ENCODE peak calls at places on chromosomes 3 and 15, in ten cellular contexts. S is AG04450, X is NB4, K is body of pancreas, I is fibroblast of pulmonary artery, F is dorsolateral prefrontal cortex, D is upper lobe of right lung, V is AG04449, R is foreskin fibroblast, T is PC-9. J is an unnamed sample.

GRCh38 chr3:138254199-138254598 is 67.1 kb downstream of the ARMC8 start:
- DNase-seq in S (no peak), X (no peak), K (no peak), I (no peak), F (no peak), D (no peak), V (no peak), R (no peak), T (no peak), J (no peak)

GRCh38 chr15:50051811-50052419 is 67.1 kb downstream of the ATP8B4 start:
- DNase-seq in S (peak; percentile 61), X (peak; percentile 84), K (peak; percentile 68), I (peak; percentile 90), F (peak; percentile 45), D (no peak), V (peak; percentile 52), R (peak; percentile 91), T (peak; percentile 32), J (peak; percentile 43)

GRCh38 chr15:61832223-61832622 is 228.0 kb downstream of the VPS13C start:
- DNase-seq in S (no peak), X (no peak), K (no peak), I (no peak), F (no peak), D (no peak), V (no peak), R (no peak), T (no peak), J (no peak)

GRCh38 chr3:179083977-179084376 is 12.4 kb upstream of the ZMAT3 start:
- DNase-seq in S (no peak), X (no peak), K (no peak), I (no peak), F (no peak), D (no peak), V (no peak), R (no peak), T (no peak), J (no peak)

GRCh38 chr3:31275038-31275562 is 257.6 kb upstream of the STT3B start:
- DNase-seq in S (peak; percentile 20), X (no peak), K (peak; percentile 50), I (peak; percentile 93), F (no peak), D (no peak), V (no peak), R (peak; percentile 45), T (peak; percentile 29), J (no peak)

GRCh38 chr3:100252006-100252405 is 8.8 kb upstream of the TBC1D23 start:
- DNase-seq in S (no peak), X (no peak), K (no peak), I (no peak), F (no peak), D (no peak), V (no peak), R (no peak), T (no peak), J (no peak)

GRCh38 chr3:17830786-17831185 is 88.4 kb upstream of the TBC1D5 start:
- DNase-seq in S (no peak), X (no peak), K (no peak), I (no peak), F (no peak), D (no peak), V (no peak), R (peak; percentile 36), T (no peak), J (no peak)

GRCh38 chr3:131388400-131388799 is 6.8 kb downstream of the NUDT16 start:
- DNase-seq in S (no peak), X (no peak), K (no peak), I (peak; percentile 63), F (no peak), D (no peak), V (no peak), R (peak; percentile 59), T (no peak), J (no peak)

GRCh38 chr3:9013782-9014181 is 50.5 kb upstream of the RAD18 start:
- DNase-seq in S (no peak), X (no peak), K (no peak), I (no peak), F (no peak), D (no peak), V (no peak), R (no peak), T (no peak), J (no peak)

GRCh38 chr3:39104961-39105686 is 2.3 kb downstream of the GORASP1 start:
- DNase-seq in S (no peak), X (peak; percentile 13), K (no peak), I (no peak), F (no peak), D (no peak), V (no peak), R (no peak), T (no peak), J (no peak)

GRCh38 chr15:39232512-39232911 is 348.4 kb upstream of the THBS1 start:
- DNase-seq in S (peak; percentile 70), X (no peak), K (no peak), I (peak; percentile 62), F (no peak), D (no peak), V (peak; percentile 69), R (peak; percentile 94), T (no peak), J (no peak)

GRCh38 chr3:11592460-11593298 is 51.0 kb downstream of the VGLL4 start:
- DNase-seq in S (no peak), X (no peak), K (no peak), I (no peak), F (no peak), D (no peak), V (no peak), R (peak; percentile 56), T (no peak), J (no peak)

GRCh38 chr15:40008061-40008460 is 30.9 kb downstream of the SRP14 start:
- DNase-seq in S (no peak), X (no peak), K (no peak), I (no peak), F (no peak), D (no peak), V (no peak), R (no peak), T (no peak), J (no peak)

GRCh38 chr3:42195879-42196330 is 70.1 kb downstream of the CCK start:
- DNase-seq in S (no peak), X (no peak), K (no peak), I (peak; percentile 20), F (no peak), D (no peak), V (no peak), R (no peak), T (no peak), J (peak; percentile 90)

GRCh38 chr15:25508369-25509002 is 69.7 kb upstream of the UBE3A start:
- DNase-seq in S (peak; percentile 7), X (peak; percentile 47), K (no peak), I (peak; percentile 55), F (no peak), D (no peak), V (peak; percentile 5), R (peak; percentile 60), T (no peak), J (peak; percentile 12)

GRCh38 chr3:57756528-57757401 is 656 bp downstream of the SLMAP start:
- DNase-seq in S (no peak), X (peak; percentile 74), K (peak; percentile 53), I (peak; percentile 62), F (peak; percentile 38), D (peak; percentile 75), V (no peak), R (peak; percentile 81), T (peak; percentile 42), J (peak; percentile 48)

GRCh38 chr3:184884359-184885017 is 72.5 kb downstream of the VPS8 start:
- DNase-seq in S (no peak), X (no peak), K (no peak), I (no peak), F (no peak), D (no peak), V (no peak), R (no peak), T (no peak), J (peak; percentile 70)

GRCh38 chr15:40379853-40380252 is 2.7 kb upstream of the KNSTRN start:
- DNase-seq in S (peak; percentile 97), X (no peak), K (peak; percentile 71), I (peak; percentile 98), F (peak; percentile 49), D (peak; percentile 85), V (peak; percentile 84), R (peak; percentile 99), T (peak; percentile 87), J (no peak)

GRCh38 chr3:170277833-170278586 is 55.8 kb downstream of the PRKCI start:
- DNase-seq in S (no peak), X (no peak), K (no peak), I (no peak), F (no peak), D (no peak), V (no peak), R (no peak), T (no peak), J (no peak)
- H3K4me3 ChIP-seq in S (no peak overlapping the region), X (no peak overlapping the region), K (no peak overlapping the region), I (no peak overlapping the region), F (no peak overlapping the region), D (no peak overlapping the region), V (no peak overlapping the region), R (no peak overlapping the region), T (no peak overlapping the region), J (no peak overlapping the region)

GRCh38 chr3:46935168-46935858 is 41.2 kb downstream of the CCDC12 start:
- DNase-seq in S (peak; percentile 89), X (peak; percentile 72), K (peak; percentile 98), I (peak; percentile 97), F (peak; percentile 55), D (no peak), V (peak; percentile 89), R (peak; percentile 95), T (peak; percentile 90), J (no peak)
- TF ChIP-seq CTCF in S (peak; percentile 93), X (no peak), K (peak; percentile 7), I (peak; percentile 89), F (no peak), D (peak; percentile 59), V (peak; percentile 89), R (peak; percentile 82), T (peak; percentile 65), J (no peak)

GRCh38 chr3:190585771-190586630 is 72.1 kb downstream of the IL1RAP start:
- DNase-seq in S (peak; percentile 68), X (peak; percentile 85), K (peak; percentile 17), I (peak; percentile 93), F (no peak), D (no peak), V (peak; percentile 66), R (peak; percentile 96), T (peak; percentile 80), J (peak; percentile 14)
- H3K4me3 ChIP-seq in S (no peak overlapping the region), X (no peak overlapping the region), K (no peak overlapping the region), I (no peak overlapping the region), F (no peak overlapping the region), D (no peak overlapping the region), V (no peak overlapping the region), R (no peak overlapping the region), T (no peak overlapping the region), J (no peak overlapping the region)

DNA sequence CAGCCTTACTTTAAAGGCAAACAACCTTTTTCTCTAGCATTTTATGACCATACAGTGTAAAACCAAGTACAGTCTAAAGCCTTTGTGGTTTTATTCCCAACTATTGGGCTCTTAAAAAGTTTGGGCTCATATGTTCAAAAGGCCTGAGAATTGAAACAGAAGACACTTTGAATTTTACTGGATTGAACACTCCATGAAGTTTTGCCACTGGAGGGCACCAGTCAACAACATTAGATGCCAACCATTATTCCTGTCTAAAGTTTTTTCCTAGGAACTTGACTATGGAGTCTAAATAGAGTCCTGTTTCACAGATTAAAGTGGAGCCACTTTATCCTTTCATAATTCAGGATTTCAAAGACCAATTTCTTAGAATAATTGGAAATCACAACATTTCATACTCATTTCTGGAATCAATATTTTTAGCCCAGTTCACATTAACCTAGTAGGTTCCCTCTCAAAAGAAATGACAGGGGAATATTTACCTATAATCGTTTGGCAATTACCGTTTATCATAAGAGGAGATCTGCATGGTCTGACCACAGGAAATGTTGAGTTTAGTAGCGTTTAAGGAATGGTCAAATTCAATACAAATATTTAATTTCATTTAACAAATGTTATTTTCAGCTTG is 244.1 kb upstream of the PDZRN3 start:
- DNase-seq in S (peak; percentile 3), X (peak; percentile 15), K (peak; percentile 46), I (peak; percentile 57), F (peak; percentile 33), D (no peak), V (peak; percentile 3), R (peak; percentile 71), T (no peak), J (no peak)
- TF ChIP-seq CTCF in S (peak; percentile 68), X (peak; percentile 27), K (no peak), I (peak; percentile 65), F (peak; percentile 65), D (peak; percentile 51), V (peak; percentile 49), R (peak; percentile 64), T (peak; percentile 58), J (peak; percentile 17)

J was measured in GM12865.